ENCODE peak calls at places on chromosomes 2 and 18, in nine cellular contexts. Z is NCI-H446; S is amygdala; M is activated naive CD4-positive, alpha-beta T cell; X is tibial artery; K is stromal cell of bone marrow; J is AG04450; L is HEK293T; I is NCI-H526 treated with DMSO at 0.1 percent for 48 hours. E is an unnamed sample.

GRCh38 chr2:236618370-236618769 is 48.7 kb downstream of the ACKR3 start:
- DNase-seq in Z (no peak), S (no peak), M (no peak), X (no peak), K (no peak), J (no peak), L (no peak), I (no peak), E (no peak)

GRCh38 chr2:20438334-20439192 is 8.3 kb upstream of the RHOB start:
- DNase-seq in Z (no peak), S (no peak), M (no peak), X (peak), K (peak), J (no peak), L (no peak), I (no peak), E (no peak)

GRCh38 chr2:144950874-144951560 is 431.1 kb upstream of the ZEB2 start:
- DNase-seq in Z (no peak), S (no peak), M (no peak), X (no peak), K (peak), J (peak), L (no peak), I (no peak), E (no peak)

GRCh38 chr18:44036500-44036899 is 644.2 kb upstream of the SETBP1 start:
- DNase-seq in Z (no peak), S (no peak), M (no peak), X (no peak), K (no peak), J (no peak), L (no peak), I (no peak), E (peak)

GRCh38 chr18:33116376-33116775 is 324.1 kb downstream of the CCDC178 start:
- DNase-seq in Z (no peak), S (no peak), M (no peak), X (no peak), K (no peak), J (no peak), L (no peak), I (no peak), E (no peak)

GRCh38 chr18:9239708-9240107 is 94.9 kb upstream of the TWSG1 start:
- DNase-seq in Z (no peak), S (no peak), M (no peak), X (no peak), K (no peak), J (no peak), L (no peak), I (no peak), E (no peak)

GRCh38 chr2:15560404-15560987 is 638 bp downstream of the NBAS start:
- DNase-seq in Z (no peak), S (no peak), M (no peak), X (no peak), K (no peak), J (no peak), L (peak), I (peak), E (no peak)

GRCh38 chr18:48815581-48816324 is 135.0 kb downstream of the SMAD7 start:
- DNase-seq in Z (no peak), S (no peak), M (no peak), X (peak), K (peak), J (no peak), L (no peak), I (no peak), E (no peak)

GRCh38 chr18:62033756-62034155 is 140.9 kb upstream of the RNF152 start:
- DNase-seq in Z (no peak), S (no peak), M (no peak), X (no peak), K (no peak), J (no peak), L (no peak), I (no peak), E (no peak)